ENCODE peak calls at places on chromosomes 1 and 21, in four cellular contexts. F, W, O and A are unnamed samples.

GRCh38 chr1:26391450-26391849 is 18.9 kb upstream of the ZNF683 start:
- DNase-seq in F (peak; percentile 59), W (peak; percentile 46), O (no peak), A (no peak)

GRCh38 chr1:213111502-213111901 is 60.5 kb downstream of the RPS6KC1 start:
- DNase-seq in F (no peak), W (no peak), O (no peak), A (no peak)

GRCh38 chr21:18245493-18245967 is 897 bp downstream of the CHODL start:
- DNase-seq in F (no peak), W (no peak), O (no peak), A (no peak)

GRCh38 chr1:59427155-59427554 is 130.3 kb downstream of the FGGY start:
- DNase-seq in F (peak; percentile 83), W (no peak), O (no peak), A (peak; percentile 46)

GRCh38 chr1:242225770-242226573 is 227.1 kb upstream of the MAP1LC3C start:
- DNase-seq in F (no peak), W (peak; percentile 85), O (no peak), A (no peak)

GRCh38 chr1:69510026-69510425 is 57.7 kb upstream of the LRRC7 start:
- DNase-seq in F (no peak), W (no peak), O (no peak), A (no peak)

GRCh38 chr1:234588402-234588801 is 21.6 kb downstream of the IRF2BP2 start:
- DNase-seq in F (no peak), W (no peak), O (no peak), A (no peak)

GRCh38 chr1:221263831-221264767 is 384.9 kb downstream of the HLX start:
- DNase-seq in F (peak; percentile 89), W (peak; percentile 75), O (peak; percentile 83), A (peak; percentile 68)

GRCh38 chr1:229165327-229165726 is 105.6 kb upstream of the RAB4A start:
- DNase-seq in F (no peak), W (peak; percentile 42), O (no peak), A (no peak)

GRCh38 chr21:33648555-33648954 is 6.3 kb downstream of the ITSN1 start:
- DNase-seq in F (no peak), W (no peak), O (no peak), A (no peak)

GRCh38 chr1:246497331-246497915 is 9.7 kb downstream of the SMYD3 start:
- DNase-seq in F (peak; percentile 79), W (peak; percentile 85), O (peak; percentile 84), A (peak; percentile 25)

GRCh38 chr1:39632491-39633417 is 6.7 kb downstream of the HEYL start:
- DNase-seq in F (peak; percentile 53), W (no peak), O (no peak), A (no peak)

GRCh38 chr1:174966000-174966572 is 33.7 kb upstream of the CACYBP start:
- DNase-seq in F (no peak), W (no peak), O (no peak), A (no peak)

GRCh38 chr1:195113471-195113870 is 1494.8 kb downstream of the KCNT2 start:
- DNase-seq in F (no peak), W (no peak), O (no peak), A (no peak)

GRCh38 chr1:102834688-102835320 is 273.5 kb downstream of the COL11A1 start:
- DNase-seq in F (peak; percentile 68), W (no peak), O (no peak), A (peak; percentile 23)

GRCh38 chr1:20059847-20060246 is 10.1 kb upstream of the PLA2G5 start:
- DNase-seq in F (no peak), W (peak; percentile 38), O (no peak), A (no peak)

GRCh38 chr1:205983925-205984725 is 19.1 kb downstream of the RAB7B start:
- DNase-seq in F (peak; percentile 55), W (peak; percentile 68), O (peak; percentile 71), A (no peak)

GRCh38 chr1:58827298-58827697 is 43.5 kb upstream of the JUN start:
- DNase-seq in F (no peak), W (no peak), O (no peak), A (no peak)

GRCh38 chr21:38831526-38832467 is 26.1 kb downstream of the ETS2 start:
- DNase-seq in F (peak; percentile 98), W (peak; percentile 56), O (peak; percentile 60), A (peak; percentile 100)

GRCh38 chr1:27447883-27448282 is 42.1 kb downstream of the WASF2 start:
- DNase-seq in F (no peak), W (no peak), O (no peak), A (no peak)

GRCh38 chr1:940121-941026 is 16.7 kb downstream of the SAMD11 start:
- DNase-seq in F (peak; percentile 62), W (no peak), O (peak; percentile 93), A (peak; percentile 36)

GRCh38 chr21:45409466-45410150 is 4.6 kb downstream of the COL18A1 start:
- DNase-seq in F (no peak), W (no peak), O (no peak), A (no peak)

GRCh38 chr21:45043541-45044020 is 30.8 kb upstream of the ADARB1 start:
- DNase-seq in F (no peak), W (no peak), O (no peak), A (no peak)

GRCh38 chr1:80917826-80918225 is 882.9 kb upstream of the ADGRL2 start:
- DNase-seq in F (no peak), W (no peak), O (no peak), A (no peak)

GRCh38 chr21:38751379-38752050 is 54.2 kb upstream of the ETS2 start:
- DNase-seq in F (no peak), W (no peak), O (no peak), A (no peak)

GRCh38 chr21:42350899-42351543 is at the start of gene TFF2:
- DNase-seq in F (no peak), W (no peak), O (no peak), A (no peak)
- H3K4me3 ChIP-seq in F (no peak within 1 kb of the TSS), W (no peak within 1 kb of the TSS), O (no peak within 1 kb of the TSS), A (no peak within 1 kb of the TSS)

GRCh38 chr1:30977105-30977504 is 68.5 kb upstream of the SDC3 start:
- DNase-seq in F (peak; percentile 76), W (no peak), O (peak; percentile 19), A (peak; percentile 31)
- H3K4me3 ChIP-seq in F (no peak overlapping the region), W (no peak overlapping the region), O (no peak overlapping the region), A (no peak overlapping the region)

GRCh38 chr1:169484107-169484506 is 1.6 kb downstream of the SLC19A2 start:
- DNase-seq in F (no peak), W (no peak), O (no peak), A (no peak)
- H3K4me3 ChIP-seq in F (no peak overlapping the region), W (no peak overlapping the region), O (peak overlapping the region; percentile 82), A (peak overlapping the region; percentile 77)

GRCh38 chr1:153960206-153960605 is 1.8 kb upstream of the CRTC2 start:
- DNase-seq in F (no peak), W (no peak), O (no peak), A (no peak)

GRCh38 chr1:153957744-153958110 is 685 bp downstream of the CRTC2 start:
- DNase-seq in F (no peak), W (peak; percentile 77), O (no peak), A (no peak)

GRCh38 chr1:153958111-153958960 is at the start of gene CRTC2:
- DNase-seq in F (peak; percentile 98), W (peak; percentile 97), O (peak; percentile 100), A (peak; percentile 94)

GRCh38 chr1:153959454-153959853 is 1.0 kb upstream of the CRTC2 start:
- DNase-seq in F (no peak), W (no peak), O (no peak), A (no peak)

DNA sequence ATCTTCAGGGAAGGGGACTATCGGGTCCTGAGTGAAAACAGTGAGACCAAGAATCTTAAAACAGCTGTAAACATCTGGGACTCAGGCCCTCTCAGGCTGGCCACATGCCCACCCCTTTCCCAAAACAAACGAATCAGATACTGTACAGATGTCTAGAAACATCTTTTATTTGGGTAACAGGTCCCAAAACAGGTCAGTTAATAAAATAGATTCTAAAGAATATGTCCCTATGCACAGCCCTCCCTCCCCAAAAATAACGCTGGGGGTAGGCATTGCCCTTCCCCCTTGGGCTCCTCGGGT is 499 bp upstream of the CRTC2 start:
- DNase-seq in F (no peak), W (no peak), O (no peak), A (no peak)
- H3K4me3 ChIP-seq in F (no peak overlapping the region), W (peak overlapping the region; percentile 36), O (peak overlapping the region; percentile 95), A (no peak overlapping the region)

GRCh38 chr1:16014509-16015482 is 3.0 kb downstream of the HSPB7 start:
- DNase-seq in F (no peak), W (peak; percentile 43), O (no peak), A (no peak)
- H3K4me3 ChIP-seq in F (no peak overlapping the region), W (peak overlapping the region; percentile 49), O (no peak overlapping the region), A (no peak overlapping the region)

GRCh38 chr1:43799656-43800629 is 92.6 kb downstream of the ST3GAL3 start:
- DNase-seq in F (peak; percentile 95), W (no peak), O (peak; percentile 45), A (peak; percentile 43)
- H3K4me3 ChIP-seq in F (no peak overlapping the region), W (no peak overlapping the region), O (no peak overlapping the region), A (no peak overlapping the region)

GRCh38 chr1:83516369-83516768 is 482.6 kb downstream of the TTLL7 start:
- DNase-seq in F (no peak), W (no peak), O (peak; percentile 67), A (peak; percentile 26)
- H3K4me3 ChIP-seq in F (no peak overlapping the region), W (no peak overlapping the region), O (no peak overlapping the region), A (no peak overlapping the region)

DNA sequence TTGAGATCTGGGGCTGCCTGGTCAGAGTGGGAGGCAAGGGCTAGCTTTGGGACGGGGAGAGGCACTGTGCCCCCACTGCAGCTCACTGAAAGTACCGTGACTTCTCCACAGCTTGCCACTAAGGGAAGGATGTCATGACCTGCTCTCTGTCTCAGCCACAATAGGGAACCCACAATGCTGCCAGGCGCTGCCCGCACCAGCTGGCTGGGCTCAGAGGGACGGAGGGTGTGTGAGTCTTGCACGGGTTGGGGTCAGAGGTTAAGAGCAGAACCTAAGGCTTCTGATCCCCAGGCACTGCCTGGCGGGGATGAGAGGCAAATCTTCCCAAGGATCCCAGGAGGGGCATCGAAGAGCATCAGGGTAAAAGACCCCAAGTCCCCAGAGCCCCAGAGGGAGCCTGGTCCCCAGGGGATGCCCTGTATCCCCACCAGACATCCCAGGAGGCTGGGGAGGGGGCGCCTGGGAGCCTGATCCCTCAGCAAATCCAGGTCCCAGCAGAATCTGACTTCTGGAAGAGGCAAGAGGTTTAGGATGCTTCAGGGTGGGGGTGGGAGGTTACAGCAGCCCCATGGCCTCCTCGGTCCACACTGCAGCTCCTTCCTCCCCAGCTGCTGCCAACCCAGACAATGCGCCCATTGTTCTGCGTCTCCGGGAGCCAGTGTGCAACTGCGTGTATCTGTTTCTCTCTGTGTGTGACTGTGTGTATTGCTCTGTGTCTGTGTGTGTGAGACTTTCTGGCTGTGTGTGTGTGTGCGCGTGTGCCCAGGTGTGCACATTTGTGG is 2.0 kb upstream of the MARCKSL1 start:
- DNase-seq in F (peak; percentile 31), W (peak; percentile 81), O (no peak), A (no peak)
- H3K4me3 ChIP-seq in F (no peak overlapping the region), W (peak overlapping the region; percentile 19), O (no peak overlapping the region), A (no peak overlapping the region)